ENCODE peak calls at places on chromosomes 7 and 10, in six cellular contexts. G, R, M, H, N and X are unnamed samples.

GRCh38 chr7:107034553-107034952 is 10.0 kb upstream of the PRKAR2B start:
- DNase-seq in G (no peak), R (no peak), M (no peak), H (no peak), N (no peak), X (no peak)

GRCh38 chr7:30761214-30762156 is 9.6 kb downstream of the INMT start:
- DNase-seq in G (no peak), R (no peak), M (no peak), H (no peak), N (no peak), X (no peak)

GRCh38 chr7:111525100-111525499 is 37.2 kb downstream of the IMMP2L start:
- DNase-seq in G (no peak), R (no peak), M (no peak), H (no peak), N (no peak), X (no peak)

GRCh38 chr7:111987115-111987826 is 218.9 kb downstream of the DOCK4 start:
- DNase-seq in G (peak; percentile 64), R (no peak), M (peak; percentile 80), H (no peak), N (peak; percentile 28), X (no peak)

GRCh38 chr10:74058658-74059057 is 60.7 kb downstream of the VCL start:
- DNase-seq in G (no peak), R (peak; percentile 45), M (peak; percentile 67), H (no peak), N (no peak), X (no peak)

GRCh38 chr7:104035351-104035750 is 45.9 kb upstream of the RELN start:
- DNase-seq in G (no peak), R (no peak), M (no peak), H (no peak), N (no peak), X (no peak)

GRCh38 chr7:142120474-142121000 is 9.0 kb downstream of the MGAM2 start:
- DNase-seq in G (no peak), R (no peak), M (no peak), H (no peak), N (no peak), X (no peak)

GRCh38 chr10:49612513-49613159 is 1.2 kb upstream of the CHAT start:
- DNase-seq in G (peak; percentile 18), R (peak; percentile 48), M (no peak), H (no peak), N (no peak), X (peak; percentile 49)